ENCODE peak calls at places on chromosomes 12 and 14, in six cellular contexts. R is CD8-positive, alpha-beta T cell; D is testis; L is nephron progenitor cell; O is kidney; V is tibial artery. X is an unnamed sample.
A peak's percentile ranks its signal among the peaks of the same experiment; 100 is the strongest.

GRCh38 chr12:93229494-93230310 is 148.0 kb upstream of the NUDT4 start:
- DNase-seq in R (no peak), D (no peak), L (no peak), O (no peak), V (no peak), X (no peak)

GRCh38 chr12:32533971-32534590 is 134.7 kb downstream of the FGD4 start:
- DNase-seq in R (no peak), D (peak; percentile 82), L (peak; percentile 22), O (no peak), V (peak; percentile 78), X (no peak)

GRCh38 chr12:56885316-56885715 is 48.9 kb downstream of the SDR9C7 start:
- DNase-seq in R (no peak), D (no peak), L (no peak), O (no peak), V (no peak), X (no peak)

GRCh38 chr12:22624573-22624907 is 431 bp upstream of the ETNK1 start:
- DNase-seq in R (no peak), D (no peak), L (no peak), O (no peak), V (no peak), X (no peak)

GRCh38 chr14:69101331-69101826 is 51.5 kb downstream of the DCAF5 start:
- DNase-seq in R (no peak), D (peak; percentile 19), L (no peak), O (no peak), V (no peak), X (no peak)

GRCh38 chr14:91223028-91223783 is 21.3 kb downstream of the GPR68 start:
- DNase-seq in R (no peak), D (no peak), L (no peak), O (no peak), V (no peak), X (no peak)

GRCh38 chr14:77498984-77499527 is 440 bp upstream of the ISM2 start:
- DNase-seq in R (no peak), D (peak; percentile 20), L (peak; percentile 67), O (no peak), V (no peak), X (no peak)

GRCh38 chr12:39037115-39037514 is 131.7 kb upstream of the CPNE8 start:
- DNase-seq in R (no peak), D (no peak), L (no peak), O (no peak), V (no peak), X (no peak)

GRCh38 chr12:26822051-26822450 is 10.9 kb downstream of the ITPR2 start:
- DNase-seq in R (no peak), D (no peak), L (no peak), O (no peak), V (no peak), X (no peak)

GRCh38 chr14:28406181-28406580 is 360.4 kb upstream of the FOXG1 start:
- DNase-seq in R (no peak), D (no peak), L (no peak), O (no peak), V (no peak), X (no peak)

GRCh38 chr14:50943943-50944646 is at the start of gene PYGL:
- DNase-seq in R (no peak), D (peak; percentile 70), L (peak; percentile 83), O (peak; percentile 92), V (peak; percentile 87), X (no peak)

GRCh38 chr12:131024721-131025120 is 71.0 kb downstream of the ADGRD1 start:
- DNase-seq in R (no peak), D (no peak), L (no peak), O (no peak), V (no peak), X (no peak)

GRCh38 chr12:121799842-121800693 is 3.7 kb upstream of the SETD1B start:
- DNase-seq in R (peak; percentile 75), D (peak; percentile 88), L (peak; percentile 70), O (peak; percentile 98), V (peak; percentile 96), X (no peak)

GRCh38 chr12:95993907-95994306 is 2.2 kb downstream of the HAL start:
- DNase-seq in R (no peak), D (no peak), L (no peak), O (no peak), V (no peak), X (no peak)

GRCh38 chr12:67241482-67241881 is 27.7 kb upstream of the CAND1 start:
- DNase-seq in R (no peak), D (no peak), L (no peak), O (no peak), V (no peak), X (no peak)

GRCh38 chr12:121678721-121679300 is 9.4 kb upstream of the MORN3 start:
- DNase-seq in R (no peak), D (no peak), L (no peak), O (no peak), V (no peak), X (no peak)

DNA sequence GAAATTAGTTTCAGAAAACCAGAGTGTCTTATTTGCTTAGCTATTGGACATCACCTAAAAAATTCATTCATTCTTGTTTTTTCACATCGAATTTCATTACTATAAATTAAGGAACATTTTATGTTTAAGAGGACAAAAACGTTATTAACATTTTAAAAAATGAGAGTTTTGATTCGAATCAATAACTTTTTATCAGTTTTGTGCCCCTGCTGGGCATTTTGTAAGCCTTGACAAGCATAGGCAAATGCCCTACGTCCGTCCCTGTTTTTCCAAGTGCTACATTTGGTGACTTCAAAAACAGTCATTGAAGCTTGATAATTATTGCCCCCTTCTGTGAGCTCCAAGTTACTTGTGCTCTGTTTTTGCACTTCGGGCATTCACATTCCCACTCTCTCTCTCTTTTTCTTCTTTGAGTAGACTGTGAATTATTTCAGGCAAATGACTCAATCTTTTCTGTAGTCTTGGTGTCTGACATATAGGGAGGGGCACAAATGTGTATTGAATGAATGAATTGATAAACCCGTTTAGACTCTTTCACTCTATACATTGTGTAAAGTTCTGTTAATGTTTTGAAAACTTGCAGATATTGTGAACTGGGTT is 1.2 kb downstream of the APAF1 start:
- DNase-seq in R (no peak), D (no peak), L (no peak), O (no peak), V (no peak), X (no peak)
- TF ChIP-seq CTCF in R (no peak), D (no peak), L (peak; percentile 8), O (peak; percentile 4), V (no peak), X (peak; percentile 26)

GRCh38 chr12:80834724-80835123 is 103.0 kb downstream of the LIN7A start:
- DNase-seq in R (no peak), D (no peak), L (no peak), O (no peak), V (no peak), X (no peak)

GRCh38 chr12:80838024-80838658 is 99.6 kb downstream of the LIN7A start:
- DNase-seq in R (no peak), D (no peak), L (no peak), O (no peak), V (no peak), X (no peak)

GRCh38 chr12:80838708-80839107 is 99.0 kb downstream of the LIN7A start:
- DNase-seq in R (no peak), D (no peak), L (no peak), O (no peak), V (no peak), X (no peak)

DNA sequence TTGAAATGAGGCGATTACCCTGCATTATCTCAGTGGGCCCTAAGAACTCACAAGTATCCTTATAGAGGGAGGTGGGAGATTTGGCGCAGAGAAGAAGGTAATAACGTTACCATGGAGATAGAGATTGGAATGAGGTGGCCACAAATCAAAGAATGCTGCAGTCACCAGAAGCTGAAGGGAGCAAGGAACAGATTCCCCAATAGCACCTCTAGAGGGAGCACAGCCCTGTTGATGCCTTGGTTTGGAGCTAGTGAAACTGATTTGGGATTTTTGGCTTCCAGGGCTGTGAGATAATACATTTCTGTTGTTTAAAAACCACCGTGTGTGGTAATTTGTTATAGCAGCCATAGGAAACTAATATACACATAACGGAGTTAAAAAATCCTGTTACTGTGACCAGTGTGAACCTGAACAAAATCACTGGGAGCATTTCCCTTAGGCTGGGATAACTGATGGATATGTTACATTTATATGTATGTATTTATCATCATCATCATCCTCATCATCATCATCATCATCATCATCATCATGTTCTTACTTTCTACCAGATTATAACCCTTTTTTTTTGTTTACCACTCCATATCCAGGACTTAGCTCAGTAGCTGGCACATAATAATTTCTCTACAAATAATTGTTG is 100.3 kb downstream of the LIN7A start:
- DNase-seq in R (no peak), D (peak; percentile 43), L (peak; percentile 34), O (no peak), V (no peak), X (no peak)
- TF ChIP-seq CTCF in R (no peak), D (peak; percentile 47), L (peak; percentile 64), O (peak; percentile 57), V (peak; percentile 37), X (peak; percentile 77)

DNA sequence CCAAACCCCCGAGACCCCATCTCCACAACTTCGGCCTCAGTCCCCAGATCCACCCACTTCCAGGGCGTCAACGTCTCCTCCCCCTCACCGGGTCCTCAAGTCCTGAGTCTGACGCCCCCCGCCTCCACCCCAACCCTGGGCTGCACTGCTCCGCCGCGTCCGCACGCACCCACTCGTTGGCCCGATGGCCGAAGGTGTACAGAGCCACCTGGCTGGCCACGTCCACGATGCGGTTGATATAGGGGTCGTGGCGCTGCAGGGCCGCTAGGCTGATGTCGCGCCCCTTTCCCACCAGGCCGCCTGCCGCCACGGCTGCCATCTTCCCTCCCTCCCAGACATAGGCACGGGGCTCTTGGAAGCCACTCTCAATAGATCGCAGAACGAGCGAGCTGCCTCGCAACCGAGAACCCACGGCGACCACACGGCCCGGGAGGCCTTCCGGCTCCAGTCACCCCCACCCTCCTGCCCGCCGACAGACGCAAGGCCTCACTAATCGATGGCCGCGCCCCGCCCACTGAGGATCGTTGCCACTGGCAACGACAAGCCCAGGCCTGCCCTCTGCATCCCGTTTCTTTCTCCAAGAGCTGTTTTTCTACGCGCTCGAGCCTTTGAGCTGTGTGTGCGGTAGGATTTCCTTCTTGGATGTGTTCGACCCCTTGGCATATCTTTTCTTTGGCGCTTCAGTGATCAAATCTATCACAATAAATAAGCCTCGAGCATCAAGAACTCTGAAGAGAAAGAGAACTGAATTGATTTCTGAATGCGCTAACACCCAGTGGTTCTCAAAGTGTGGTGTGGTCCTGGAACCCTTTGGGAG is at the start of gene DCP1B:
- DNase-seq in R (peak; percentile 88), D (peak; percentile 98), L (peak; percentile 98), O (peak; percentile 99), V (peak; percentile 99), X (peak; percentile 89)
- TF ChIP-seq CTCF in R (no peak), D (peak; percentile 11), L (no peak), O (no peak), V (peak; percentile 35), X (no peak)

DNA sequence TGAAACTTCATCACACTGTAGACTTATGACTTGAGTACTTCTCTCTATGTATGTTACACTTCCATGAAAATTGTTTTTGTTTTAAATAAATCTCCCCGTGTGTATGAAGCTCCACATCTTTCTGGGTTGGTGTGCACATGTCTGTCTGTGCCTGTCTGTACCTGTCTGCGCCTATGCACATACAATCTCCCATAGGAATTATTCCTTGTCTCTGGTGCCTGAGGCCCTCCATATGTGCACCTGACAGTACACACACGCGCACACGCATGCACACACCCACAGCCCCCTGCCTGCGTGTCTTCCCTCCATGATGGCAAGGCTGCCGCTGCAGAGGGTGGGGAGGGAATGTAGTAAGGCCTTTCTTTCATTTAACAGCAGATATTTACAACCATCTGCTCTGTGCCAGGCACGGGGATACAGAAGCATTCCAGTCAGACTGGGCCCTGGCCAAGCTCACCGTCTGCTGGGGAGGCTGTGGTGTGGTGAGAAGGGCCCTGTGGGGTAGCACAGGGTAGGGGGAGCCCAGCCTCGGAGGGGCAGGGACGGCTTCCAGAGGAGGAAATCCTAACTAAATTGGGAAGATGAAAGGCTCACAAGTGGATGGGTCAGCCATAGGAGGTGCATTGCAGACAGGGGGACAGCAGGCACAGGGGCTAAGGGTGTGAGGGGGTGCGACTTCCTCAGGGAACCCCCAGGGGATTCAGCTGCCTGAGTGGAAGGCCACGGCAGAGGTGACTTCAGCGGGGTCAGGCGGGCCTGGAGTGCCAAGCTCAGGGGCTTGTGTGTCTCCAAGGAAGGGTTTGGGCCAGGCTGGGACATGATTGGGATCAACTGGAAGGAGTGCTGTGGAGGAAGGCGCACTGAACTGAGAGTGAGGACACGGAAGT is 26.1 kb downstream of the KRT8 start:
- DNase-seq in R (no peak), D (no peak), L (no peak), O (no peak), V (no peak), X (no peak)
- TF ChIP-seq CTCF in R (no peak), D (no peak), L (no peak), O (no peak), V (no peak), X (no peak)